ENCODE peak calls at places on chromosomes 4 and X, in five cellular contexts. W, P, J, X and B are unnamed samples.

GRCh38 chr4:93384211-93384610 is 444.3 kb upstream of the ATOH1 start:
- DNase-seq in W (no peak), P (no peak), J (no peak), X (no peak), B (no peak)

GRCh38 chrX:40933132-40934078 is 151.8 kb upstream of the USP9X start:
- DNase-seq in W (no peak), P (no peak), J (peak), X (no peak), B (no peak)

GRCh38 chrX:103658681-103659433 is 27.6 kb downstream of the MORF4L2 start:
- DNase-seq in W (no peak), P (no peak), J (no peak), X (no peak), B (no peak)

GRCh38 chrX:151713859-151714258 is 2.0 kb upstream of the FATE1 start:
- DNase-seq in W (no peak), P (no peak), J (peak), X (no peak), B (no peak)

GRCh38 chr4:5609265-5610007 is 98.9 kb downstream of the EVC2 start:
- DNase-seq in W (no peak), P (no peak), J (no peak), X (no peak), B (no peak)

GRCh38 chr4:73433140-73433539 is 2.9 kb upstream of the AFP start:
- DNase-seq in W (no peak), P (no peak), J (no peak), X (no peak), B (no peak)

GRCh38 chr4:2416564-2417195 is 1.8 kb downstream of the ZFYVE28 start:
- DNase-seq in W (no peak), P (peak), J (peak), X (no peak), B (no peak)

GRCh38 chr4:47519239-47519883 is 34.3 kb downstream of the ATP10D start:
- DNase-seq in W (no peak), P (no peak), J (no peak), X (no peak), B (no peak)

GRCh38 chr4:20624783-20625364 is 75.4 kb upstream of the PACRGL start:
- DNase-seq in W (no peak), P (no peak), J (no peak), X (no peak), B (no peak)

GRCh38 chrX:93673056-93673868 is at the start of gene NAP1L3:
- DNase-seq in W (peak), P (peak), J (peak), X (peak), B (peak)

GRCh38 chr4:11532138-11532537 is 103.4 kb upstream of the HS3ST1 start:
- DNase-seq in W (no peak), P (no peak), J (no peak), X (no peak), B (no peak)

GRCh38 chr4:54929459-54929858 is 195.9 kb downstream of the KDR start:
- DNase-seq in W (no peak), P (no peak), J (no peak), X (no peak), B (peak)